ENCODE peak calls at places on chromosome 19, in four cellular contexts. One of them, this sample, is unnamed.

GRCh38 chr19:17751103-17751911 is at the start of gene FCHO1:
- DNase-seq in GM03348: no peak
- DNase-seq in colonic mucosa: peak
- DNase-seq in AG08395: no peak
- DNase-seq in this sample: peak

GRCh38 chr19:11268783-11269267 is 6.5 kb upstream of the DOCK6 start:
- DNase-seq in AG08395: peak
- DNase-seq in colonic mucosa: peak
- DNase-seq in GM03348: no peak
- DNase-seq in this sample: no peak

GRCh38 chr19:367561-367960 is 23.0 kb upstream of the MIER2 start:
- DNase-seq in GM03348: no peak
- DNase-seq in colonic mucosa: no peak
- DNase-seq in AG08395: no peak
- DNase-seq in this sample: no peak

GRCh38 chr19:51137812-51138425 is 4.2 kb upstream of the SIGLEC7 start:
- DNase-seq in AG08395: no peak
- DNase-seq in GM03348: no peak
- DNase-seq in colonic mucosa: no peak
- DNase-seq in this sample: no peak

GRCh38 chr19:40995355-40995754 is 4.3 kb downstream of the CYP2B6 start:
- DNase-seq in colonic mucosa: no peak
- DNase-seq in GM03348: no peak
- DNase-seq in AG08395: no peak
- DNase-seq in this sample: no peak

GRCh38 chr19:6772866-6773322 is 386 bp downstream of the VAV1 start:
- DNase-seq in AG08395: no peak
- DNase-seq in colonic mucosa: no peak
- DNase-seq in GM03348: no peak
- DNase-seq in this sample: no peak

GRCh38 chr19:35055715-35056179 is 14.2 kb downstream of the HPN start:
- DNase-seq in AG08395: no peak
- DNase-seq in GM03348: no peak
- DNase-seq in colonic mucosa: no peak
- DNase-seq in this sample: no peak

GRCh38 chr19:2543463-2544442 is 67.8 kb downstream of the GADD45B start:
- DNase-seq in AG08395: peak
- DNase-seq in GM03348: peak
- DNase-seq in colonic mucosa: peak
- DNase-seq in this sample: peak

GRCh38 chr19:2289714-2290435 is 7.9 kb upstream of the PEAK3 start:
- DNase-seq in AG08395: no peak
- DNase-seq in colonic mucosa: peak
- DNase-seq in GM03348: no peak
- DNase-seq in this sample: peak

GRCh38 chr19:46451352-46451751 is 20.0 kb downstream of the PNMA8A start:
- DNase-seq in GM03348: no peak
- DNase-seq in AG08395: no peak
- DNase-seq in colonic mucosa: no peak
- DNase-seq in this sample: no peak

GRCh38 chr19:47729468-47729798 is 15.9 kb upstream of the NOP53 start:
- DNase-seq in GM03348: peak
- DNase-seq in colonic mucosa: peak
- DNase-seq in AG08395: peak
- DNase-seq in this sample: peak

GRCh38 chr19:57786286-57786685 is 16.8 kb downstream of the ZNF586 start:
- DNase-seq in GM03348: no peak
- DNase-seq in AG08395: no peak
- DNase-seq in colonic mucosa: no peak
- DNase-seq in this sample: peak

GRCh38 chr19:10670876-10671804 is 17.0 kb downstream of the ILF3 start:
- DNase-seq in GM03348: no peak
- DNase-seq in colonic mucosa: no peak
- DNase-seq in AG08395: no peak
- DNase-seq in this sample: no peak

GRCh38 chr19:49113762-49114629 is at the start of gene LIN7B:
- DNase-seq in colonic mucosa: peak
- DNase-seq in GM03348: peak
- DNase-seq in AG08395: peak
- DNase-seq in this sample: peak

GRCh38 chr19:5624154-5624663 is 1.3 kb downstream of the SAFB start:
- DNase-seq in colonic mucosa: peak
- DNase-seq in GM03348: peak
- DNase-seq in AG08395: peak
- DNase-seq in this sample: no peak

GRCh38 chr19:31784631-31785237 is 435.5 kb upstream of the TSHZ3 start:
- DNase-seq in GM03348: no peak
- DNase-seq in colonic mucosa: no peak
- DNase-seq in AG08395: no peak
- DNase-seq in this sample: no peak

GRCh38 chr19:31676271-31677004 is 327.2 kb upstream of the TSHZ3 start:
- DNase-seq in GM03348: no peak
- DNase-seq in colonic mucosa: no peak
- DNase-seq in AG08395: peak
- DNase-seq in this sample: no peak

GRCh38 chr19:16417660-16418596 is 53.8 kb downstream of the EPS15L1 start:
- DNase-seq in AG08395: peak
- DNase-seq in colonic mucosa: peak
- DNase-seq in GM03348: peak
- DNase-seq in this sample: peak

GRCh38 chr19:7393934-7394508 is 45.3 kb downstream of the ARHGEF18 start:
- DNase-seq in AG08395: no peak
- DNase-seq in GM03348: no peak
- DNase-seq in colonic mucosa: no peak
- DNase-seq in this sample: no peak

GRCh38 chr19:30373593-30373992 is 1.4 kb downstream of the ZNF536 start:
- DNase-seq in GM03348: no peak
- DNase-seq in colonic mucosa: no peak
- DNase-seq in AG08395: no peak
- DNase-seq in this sample: peak

GRCh38 chr19:48624067-48624594 is 4.8 kb downstream of the SPHK2 start:
- DNase-seq in AG08395: peak
- DNase-seq in colonic mucosa: peak
- DNase-seq in GM03348: peak
- DNase-seq in this sample: peak

GRCh38 chr19:53818756-53819155 is 5.4 kb downstream of the NLRP12 start:
- DNase-seq in colonic mucosa: no peak
- DNase-seq in AG08395: no peak
- DNase-seq in GM03348: no peak
- DNase-seq in this sample: no peak

GRCh38 chr19:19106061-19106551 is 32.2 kb downstream of the TMEM161A start:
- DNase-seq in colonic mucosa: peak
- DNase-seq in GM03348: no peak
- DNase-seq in AG08395: no peak
- DNase-seq in this sample: peak

GRCh38 chr19:11560404-11560988 is 1.5 kb upstream of the ELOF1 start:
- DNase-seq in colonic mucosa: peak
- DNase-seq in AG08395: peak
- DNase-seq in GM03348: peak
- DNase-seq in this sample: no peak

GRCh38 chr19:51808333-51808986 is 13.5 kb downstream of the FPR3 start:
- DNase-seq in GM03348: peak
- DNase-seq in colonic mucosa: no peak
- DNase-seq in AG08395: peak
- DNase-seq in this sample: no peak

GRCh38 chr19:28213476-28214082 is 999.4 kb downstream of the UQCRFS1 start:
- DNase-seq in AG08395: no peak
- DNase-seq in GM03348: no peak
- DNase-seq in colonic mucosa: no peak
- DNase-seq in this sample: no peak

GRCh38 chr19:11420429-11420893 is 1.3 kb upstream of the RGL3 start:
- DNase-seq in AG08395: peak
- DNase-seq in GM03348: peak
- DNase-seq in colonic mucosa: peak
- DNase-seq in this sample: peak

GRCh38 chr19:55355213-55355821 is 798 bp upstream of the COX6B2 start:
- DNase-seq in GM03348: no peak
- DNase-seq in AG08395: no peak
- DNase-seq in colonic mucosa: peak
- DNase-seq in this sample: no peak

GRCh38 chr19:36488816-36489138 is 584 bp downstream of the ZNF566 start:
- DNase-seq in GM03348: peak
- DNase-seq in AG08395: peak
- DNase-seq in colonic mucosa: no peak
- DNase-seq in this sample: no peak

GRCh38 chr19:55437410-55437809 is 5.7 kb downstream of the SHISA7 start:
- DNase-seq in GM03348: peak
- DNase-seq in AG08395: peak
- DNase-seq in colonic mucosa: peak
- DNase-seq in this sample: peak

GRCh38 chr19:41144403-41144802 is 30.2 kb downstream of the CYP2F1 start:
- DNase-seq in GM03348: peak
- DNase-seq in colonic mucosa: peak
- DNase-seq in AG08395: peak
- DNase-seq in this sample: no peak